ENCODE peak calls at places on chromosomes 5 and 9, in four cellular contexts. One of them, this sample, is unnamed.
A peak's percentile ranks its signal among the peaks of the same experiment; 100 is the strongest.

GRCh38 chr9:83538172-83538889 is at the start of gene FRMD3:
- DNase-seq in hippocampal formation: peak; percentile 17
- DNase-seq in NCI-H69: peak; percentile 92
- DNase-seq in head of caudate nucleus: peak; percentile 46
- DNase-seq in this sample: peak; percentile 43

GRCh38 chr5:57442080-57442839 is 40.4 kb downstream of the ACTBL2 start:
- DNase-seq in head of caudate nucleus: no peak
- DNase-seq in hippocampal formation: no peak
- DNase-seq in NCI-H69: peak; percentile 41
- DNase-seq in this sample: no peak

GRCh38 chr9:117835798-117836197 is 131.6 kb downstream of the TLR4 start:
- DNase-seq in head of caudate nucleus: no peak
- DNase-seq in hippocampal formation: no peak
- DNase-seq in NCI-H69: no peak
- DNase-seq in this sample: no peak

GRCh38 chr5:96236051-96236450 is 197.0 kb downstream of the PCSK1 start:
- DNase-seq in NCI-H69: no peak
- DNase-seq in head of caudate nucleus: no peak
- DNase-seq in hippocampal formation: no peak
- DNase-seq in this sample: no peak

GRCh38 chr9:127437497-127438264 is 13.5 kb downstream of the ZNF79 start:
- DNase-seq in NCI-H69: no peak
- DNase-seq in hippocampal formation: no peak
- DNase-seq in head of caudate nucleus: no peak
- DNase-seq in this sample: no peak

GRCh38 chr9:27365977-27366376 is 69.0 kb upstream of the EQTN start:
- DNase-seq in hippocampal formation: no peak
- DNase-seq in NCI-H69: no peak
- DNase-seq in head of caudate nucleus: no peak
- DNase-seq in this sample: no peak

GRCh38 chr5:37774912-37775483 is 64.8 kb downstream of the GDNF start:
- DNase-seq in hippocampal formation: no peak
- DNase-seq in head of caudate nucleus: no peak
- DNase-seq in NCI-H69: peak; percentile 32
- DNase-seq in this sample: no peak

GRCh38 chr9:131347376-131348020 is 46.4 kb upstream of the PRRC2B start:
- DNase-seq in head of caudate nucleus: no peak
- DNase-seq in hippocampal formation: no peak
- DNase-seq in NCI-H69: peak; percentile 88
- DNase-seq in this sample: no peak

GRCh38 chr9:88706193-88707112 is 171.5 kb downstream of the NXNL2 start:
- DNase-seq in NCI-H69: no peak
- DNase-seq in head of caudate nucleus: no peak
- DNase-seq in hippocampal formation: no peak
- DNase-seq in this sample: no peak

GRCh38 chr5:172870807-172871431 is 36.9 kb downstream of the ERGIC1 start:
- DNase-seq in hippocampal formation: no peak
- DNase-seq in head of caudate nucleus: peak; percentile 53
- DNase-seq in NCI-H69: no peak
- DNase-seq in this sample: no peak

GRCh38 chr5:149731617-149732400 is 1.7 kb downstream of the PPARGC1B start:
- DNase-seq in NCI-H69: peak; percentile 82
- DNase-seq in head of caudate nucleus: peak; percentile 68
- DNase-seq in hippocampal formation: peak; percentile 22
- DNase-seq in this sample: peak; percentile 60

GRCh38 chr5:37721447-37721871 is 118.4 kb downstream of the GDNF start:
- DNase-seq in NCI-H69: no peak
- DNase-seq in hippocampal formation: no peak
- DNase-seq in head of caudate nucleus: no peak
- DNase-seq in this sample: no peak

GRCh38 chr9:127194881-127195713 is 69.5 kb upstream of the GARNL3 start:
- DNase-seq in hippocampal formation: no peak
- DNase-seq in NCI-H69: no peak
- DNase-seq in head of caudate nucleus: no peak
- DNase-seq in this sample: no peak

GRCh38 chr5:146667633-146668032 is 151.6 kb upstream of the GPR151 start:
- DNase-seq in NCI-H69: peak; percentile 85
- DNase-seq in hippocampal formation: peak; percentile 86
- DNase-seq in head of caudate nucleus: no peak
- DNase-seq in this sample: peak; percentile 26

GRCh38 chr5:13601152-13601551 is 343.3 kb downstream of the DNAH5 start:
- DNase-seq in hippocampal formation: no peak
- DNase-seq in head of caudate nucleus: no peak
- DNase-seq in NCI-H69: no peak
- DNase-seq in this sample: no peak

GRCh38 chr5:7871560-7872113 is 2.7 kb downstream of the MTRR start:
- DNase-seq in head of caudate nucleus: no peak
- DNase-seq in NCI-H69: no peak
- DNase-seq in hippocampal formation: no peak
- DNase-seq in this sample: no peak

GRCh38 chr5:138545919-138546562 is 3.0 kb upstream of the ETF1 start:
- DNase-seq in NCI-H69: no peak
- DNase-seq in hippocampal formation: no peak
- DNase-seq in head of caudate nucleus: no peak
- DNase-seq in this sample: no peak

GRCh38 chr9:7169717-7170348 is 412.1 kb downstream of the KDM4C start:
- DNase-seq in head of caudate nucleus: no peak
- DNase-seq in NCI-H69: no peak
- DNase-seq in hippocampal formation: no peak
- DNase-seq in this sample: peak; percentile 49

GRCh38 chr9:116549061-116549664 is 137.9 kb upstream of the TRIM32 start:
- DNase-seq in head of caudate nucleus: no peak
- DNase-seq in NCI-H69: no peak
- DNase-seq in hippocampal formation: no peak
- DNase-seq in this sample: peak; percentile 74